ENCODE peak calls at places on chromosomes 12 and 14, in nine cellular contexts. K is ureter; R is ACHN; J is choroid plexus epithelial cell; F is fibroblast of mammary gland; T is stimulated activated CD4-positive, alpha-beta T cell treated with anti-CD3 and anti-CD28 coated beads, Interleukin-2, amount 100 ng/mL, for 48 hours; A is GM10248; O is nephron progenitor cell; N is NCI-H774. S is an unnamed sample.

GRCh38 chr14:99258884-99259283 is 13.1 kb downstream of the BCL11B start:
- DNase-seq in N (no peak), O (no peak), T (no peak), F (no peak), A (no peak), J (no peak), K (no peak), R (no peak), S (no peak)

GRCh38 chr12:124228050-124228711 is 66.7 kb upstream of the RFLNA start:
- DNase-seq in O (no peak), A (no peak), K (no peak), N (no peak), F (peak; percentile 17), T (no peak), R (no peak), J (no peak), S (no peak)

GRCh38 chr12:116727902-116728301 is 10.0 kb downstream of the SPRING1 start:
- DNase-seq in J (peak; percentile 15), F (no peak), A (no peak), R (no peak), T (no peak), N (no peak), K (no peak), O (no peak), S (no peak)

GRCh38 chr14:33765251-33765650 is 185.6 kb downstream of the EGLN3 start:
- DNase-seq in J (peak; percentile 66), K (no peak), N (no peak), A (no peak), T (no peak), O (peak; percentile 64), R (no peak), F (no peak), S (peak; percentile 71)

GRCh38 chr12:50613463-50613862 is 108.7 kb downstream of the DIP2B start:
- DNase-seq in J (no peak), K (no peak), F (no peak), A (no peak), T (no peak), O (no peak), R (no peak), N (no peak), S (no peak)

GRCh38 chr14:68972507-68973272 is 6.4 kb downstream of the ACTN1 start:
- DNase-seq in O (no peak), F (no peak), A (no peak), T (no peak), R (no peak), J (peak; percentile 79), N (no peak), K (no peak), S (peak; percentile 81)

GRCh38 chr14:79515158-79515557 is 696.1 kb downstream of the DIO2 start:
- DNase-seq in A (no peak), O (no peak), T (no peak), N (no peak), K (no peak), F (peak; percentile 11), R (peak; percentile 37), J (peak; percentile 41), S (peak; percentile 14)

GRCh38 chr12:128794661-128795529 is 28.9 kb downstream of the SLC15A4 start:
- DNase-seq in K (no peak), J (no peak), A (no peak), F (no peak), R (no peak), T (no peak), N (no peak), O (no peak), S (no peak)

GRCh38 chr12:98750511-98750910 is 105.4 kb downstream of the APAF1 start:
- DNase-seq in A (no peak), J (peak; percentile 20), R (no peak), K (no peak), N (no peak), F (peak; percentile 34), O (no peak), T (no peak), S (no peak)

GRCh38 chr12:40054554-40055226 is 51.2 kb downstream of the SLC2A13 start:
- DNase-seq in J (peak; percentile 94), R (peak; percentile 78), K (no peak), N (no peak), O (no peak), T (no peak), F (peak; percentile 85), A (no peak), S (peak; percentile 58)

GRCh38 chr12:56758728-56759269 is 4.3 kb upstream of the HSD17B6 start:
- DNase-seq in A (no peak), N (no peak), K (no peak), O (no peak), R (no peak), T (no peak), F (peak; percentile 60), J (peak; percentile 38), S (peak; percentile 42)

GRCh38 chr12:19739195-19739776 is 300.0 kb downstream of the AEBP2 start:
- DNase-seq in O (peak; percentile 40), J (peak; percentile 85), K (no peak), R (peak; percentile 67), F (peak; percentile 73), T (peak; percentile 44), A (peak; percentile 45), N (peak; percentile 33), S (peak; percentile 75)

S was measured in fibroblast of villous mesenchyme.